ENCODE peak calls at places on chromosomes 5 and 9, in six cellular contexts. One of them, this sample, is unnamed.
A peak's percentile ranks its signal among the peaks of the same experiment; 100 is the strongest.

GRCh38 chr9:87663556-87663955 is 62.4 kb upstream of the CTSL start:
- DNase-seq in H9: peak; percentile 24
- DNase-seq in GM23338: no peak
- DNase-seq in H1: no peak
- DNase-seq in OCI-LY7: peak; percentile 62
- DNase-seq in hepatocyte: no peak
- DNase-seq in this sample: no peak

GRCh38 chr9:97501177-97501971 is at the start of gene TMOD1:
- DNase-seq in GM23338: peak; percentile 73
- DNase-seq in H1: peak; percentile 80
- DNase-seq in H9: peak; percentile 69
- DNase-seq in hepatocyte: peak; percentile 76
- DNase-seq in OCI-LY7: no peak
- DNase-seq in this sample: peak; percentile 6

GRCh38 chr9:114300153-114300845 is 22.6 kb upstream of the ORM1 start:
- DNase-seq in H1: peak; percentile 37
- DNase-seq in H9: no peak
- DNase-seq in OCI-LY7: no peak
- DNase-seq in GM23338: no peak
- DNase-seq in hepatocyte: no peak
- DNase-seq in this sample: no peak

GRCh38 chr9:114803459-114803858 is 2.4 kb downstream of the TNFSF15 start:
- DNase-seq in OCI-LY7: no peak
- DNase-seq in GM23338: peak; percentile 24
- DNase-seq in H1: no peak
- DNase-seq in H9: peak; percentile 31
- DNase-seq in hepatocyte: no peak
- DNase-seq in this sample: no peak

GRCh38 chr9:132192728-132193127 is 30.9 kb downstream of the NTNG2 start:
- DNase-seq in GM23338: no peak
- DNase-seq in H9: no peak
- DNase-seq in H1: no peak
- DNase-seq in hepatocyte: no peak
- DNase-seq in OCI-LY7: no peak
- DNase-seq in this sample: no peak

GRCh38 chr5:43635374-43635773 is 32.4 kb downstream of the NNT start:
- DNase-seq in hepatocyte: no peak
- DNase-seq in OCI-LY7: no peak
- DNase-seq in H9: no peak
- DNase-seq in GM23338: no peak
- DNase-seq in H1: no peak
- DNase-seq in this sample: peak; percentile 30

GRCh38 chr9:127537014-127537413 is 75.1 kb upstream of the STXBP1 start:
- DNase-seq in GM23338: peak; percentile 39
- DNase-seq in H1: no peak
- DNase-seq in H9: no peak
- DNase-seq in hepatocyte: no peak
- DNase-seq in OCI-LY7: no peak
- DNase-seq in this sample: no peak

GRCh38 chr9:123326030-123326586 is 29.9 kb upstream of the CRB2 start:
- DNase-seq in OCI-LY7: no peak
- DNase-seq in GM23338: no peak
- DNase-seq in H1: no peak
- DNase-seq in H9: no peak
- DNase-seq in hepatocyte: no peak
- DNase-seq in this sample: no peak

GRCh38 chr5:136134653-136135052 is 2.0 kb downstream of the SMAD5 start:
- DNase-seq in H9: no peak
- DNase-seq in GM23338: no peak
- DNase-seq in OCI-LY7: no peak
- DNase-seq in H1: no peak
- DNase-seq in hepatocyte: no peak
- DNase-seq in this sample: no peak

GRCh38 chr5:175717837-175718236 is 60.0 kb downstream of the HRH2 start:
- DNase-seq in H1: no peak
- DNase-seq in GM23338: no peak
- DNase-seq in OCI-LY7: no peak
- DNase-seq in hepatocyte: no peak
- DNase-seq in H9: no peak
- DNase-seq in this sample: no peak

GRCh38 chr5:181186022-181186421 is 19.0 kb downstream of the TRIM7 start:
- DNase-seq in H9: no peak
- DNase-seq in OCI-LY7: no peak
- DNase-seq in GM23338: no peak
- DNase-seq in H1: no peak
- DNase-seq in hepatocyte: no peak
- DNase-seq in this sample: no peak

GRCh38 chr5:181186902-181187499 is 18.0 kb downstream of the TRIM7 start:
- DNase-seq in OCI-LY7: peak; percentile 59
- DNase-seq in H9: no peak
- DNase-seq in hepatocyte: no peak
- DNase-seq in H1: no peak
- DNase-seq in GM23338: peak; percentile 37
- DNase-seq in this sample: no peak

GRCh38 chr5:181187500-181188213 is 17.3 kb downstream of the TRIM7 start:
- DNase-seq in hepatocyte: peak; percentile 89
- DNase-seq in OCI-LY7: peak; percentile 75
- DNase-seq in H1: peak; percentile 97
- DNase-seq in H9: peak; percentile 87
- DNase-seq in GM23338: peak; percentile 85
- DNase-seq in this sample: peak; percentile 76

GRCh38 chr5:181185560-181185959 is 19.4 kb downstream of the TRIM7 start:
- DNase-seq in hepatocyte: no peak
- DNase-seq in OCI-LY7: no peak
- DNase-seq in H9: no peak
- DNase-seq in H1: no peak
- DNase-seq in GM23338: no peak
- DNase-seq in this sample: no peak

GRCh38 chr5:181184845-181185216 is 20.2 kb downstream of the TRIM7 start:
- DNase-seq in hepatocyte: no peak
- DNase-seq in H1: no peak
- DNase-seq in GM23338: no peak
- DNase-seq in OCI-LY7: no peak
- DNase-seq in H9: no peak
- DNase-seq in this sample: no peak
- H2AFZ ChIP-seq in hepatocyte: peak overlapping the region; percentile 75
- H2AFZ ChIP-seq in H1: no peak overlapping the region
- H2AFZ ChIP-seq in GM23338: peak overlapping the region; percentile 70
- H2AFZ ChIP-seq in OCI-LY7: peak overlapping the region; percentile 76
- H2AFZ ChIP-seq in H9: no peak overlapping the region
- H2AFZ ChIP-seq in this sample: no peak overlapping the region

GRCh38 chr9:35948451-35948850 is 9.5 kb downstream of the OR2S2 start:
- DNase-seq in H9: no peak
- DNase-seq in H1: no peak
- DNase-seq in GM23338: no peak
- DNase-seq in hepatocyte: no peak
- DNase-seq in OCI-LY7: no peak
- DNase-seq in this sample: no peak
- H2AFZ ChIP-seq in H9: no peak overlapping the region
- H2AFZ ChIP-seq in H1: no peak overlapping the region
- H2AFZ ChIP-seq in GM23338: no peak overlapping the region
- H2AFZ ChIP-seq in hepatocyte: no peak overlapping the region
- H2AFZ ChIP-seq in OCI-LY7: no peak overlapping the region
- H2AFZ ChIP-seq in this sample: no peak overlapping the region

GRCh38 chr5:102678267-102679058 is 76.6 kb upstream of the PAM start:
- DNase-seq in H1: no peak
- DNase-seq in hepatocyte: no peak
- DNase-seq in H9: no peak
- DNase-seq in GM23338: no peak
- DNase-seq in OCI-LY7: no peak
- DNase-seq in this sample: peak; percentile 81
- H2AFZ ChIP-seq in H1: no peak overlapping the region
- H2AFZ ChIP-seq in hepatocyte: no peak overlapping the region
- H2AFZ ChIP-seq in H9: no peak overlapping the region
- H2AFZ ChIP-seq in GM23338: no peak overlapping the region
- H2AFZ ChIP-seq in OCI-LY7: no peak overlapping the region
- H2AFZ ChIP-seq in this sample: no peak overlapping the region

GRCh38 chr9:116002181-116002580 is 151.4 kb upstream of the PAPPA start:
- DNase-seq in H1: no peak
- DNase-seq in GM23338: no peak
- DNase-seq in H9: no peak
- DNase-seq in hepatocyte: no peak
- DNase-seq in OCI-LY7: no peak
- DNase-seq in this sample: peak; percentile 36
- H2AFZ ChIP-seq in H1: no peak overlapping the region
- H2AFZ ChIP-seq in GM23338: no peak overlapping the region
- H2AFZ ChIP-seq in H9: no peak overlapping the region
- H2AFZ ChIP-seq in hepatocyte: no peak overlapping the region
- H2AFZ ChIP-seq in OCI-LY7: no peak overlapping the region
- H2AFZ ChIP-seq in this sample: no peak overlapping the region

GRCh38 chr9:112487799-112488345 is 1.2 kb downstream of the KIAA1958 start:
- DNase-seq in hepatocyte: peak; percentile 13
- DNase-seq in OCI-LY7: peak; percentile 13
- DNase-seq in GM23338: no peak
- DNase-seq in H1: no peak
- DNase-seq in H9: no peak
- DNase-seq in this sample: peak; percentile 18

GRCh38 chr9:112487008-112487798 is 576 bp downstream of the KIAA1958 start:
- DNase-seq in H1: peak; percentile 71
- DNase-seq in GM23338: peak; percentile 71
- DNase-seq in OCI-LY7: peak; percentile 71
- DNase-seq in H9: peak; percentile 52
- DNase-seq in hepatocyte: peak; percentile 74
- DNase-seq in this sample: peak; percentile 42

GRCh38 chr9:112484607-112485006 is 2.0 kb upstream of the KIAA1958 start:
- DNase-seq in hepatocyte: no peak
- DNase-seq in GM23338: no peak
- DNase-seq in H1: no peak
- DNase-seq in H9: no peak
- DNase-seq in OCI-LY7: no peak
- DNase-seq in this sample: no peak

GRCh38 chr9:112485574-112485973 is 1.1 kb upstream of the KIAA1958 start:
- DNase-seq in GM23338: no peak
- DNase-seq in H9: no peak
- DNase-seq in H1: no peak
- DNase-seq in hepatocyte: no peak
- DNase-seq in OCI-LY7: no peak
- DNase-seq in this sample: no peak

DNA sequence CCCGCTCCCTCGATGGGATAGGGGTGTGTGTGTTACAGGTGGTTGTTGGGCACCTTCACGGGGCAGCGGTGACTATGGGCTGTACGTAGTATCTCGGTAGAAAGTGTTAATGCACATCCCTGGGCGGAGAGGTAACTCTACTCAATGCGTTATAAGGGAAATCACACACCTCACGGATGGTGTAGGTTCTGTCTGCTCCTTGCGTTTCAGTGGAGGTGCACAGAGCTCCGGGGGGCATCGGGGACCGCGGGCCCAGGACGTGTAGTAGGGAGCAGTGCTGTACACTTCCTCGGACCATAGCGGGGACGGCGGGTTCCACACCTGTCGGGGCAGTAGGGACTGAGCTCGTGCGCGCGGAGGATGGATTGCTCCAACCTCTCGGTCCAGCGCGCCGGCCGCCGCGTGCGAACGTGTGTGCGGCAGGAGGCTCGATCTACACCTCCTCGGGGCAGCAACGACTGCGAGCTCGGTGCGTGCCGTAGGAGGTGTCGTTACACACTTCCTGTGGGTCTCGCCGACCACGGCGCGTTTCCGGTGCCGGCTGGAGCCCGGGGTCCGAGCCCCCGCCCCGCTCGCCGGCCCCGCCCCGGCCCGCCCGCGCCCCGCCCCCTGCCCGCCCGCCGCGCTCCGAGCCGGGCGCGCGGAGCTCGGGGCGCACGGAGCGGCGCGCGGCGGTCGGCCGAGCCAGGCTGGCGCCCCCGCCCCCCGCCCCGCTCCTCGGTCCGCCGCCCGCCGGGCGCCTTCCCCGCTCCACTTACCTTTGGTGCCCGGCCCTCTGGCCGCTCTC is at the start of gene KIAA1958:
- DNase-seq in H1: peak; percentile 83
- DNase-seq in OCI-LY7: peak; percentile 93
- DNase-seq in GM23338: peak; percentile 92
- DNase-seq in H9: peak; percentile 92
- DNase-seq in hepatocyte: peak; percentile 92
- DNase-seq in this sample: peak; percentile 74
- H2AFZ ChIP-seq in H1: peak within 1 kb of the TSS; percentile 99
- H2AFZ ChIP-seq in OCI-LY7: peak within 1 kb of the TSS; percentile 85
- H2AFZ ChIP-seq in GM23338: peak within 1 kb of the TSS; percentile 98
- H2AFZ ChIP-seq in H9: no peak within 1 kb of the TSS
- H2AFZ ChIP-seq in hepatocyte: peak within 1 kb of the TSS; percentile 99
- H2AFZ ChIP-seq in this sample: peak within 1 kb of the TSS; percentile 98

This sample was measured in astrocyte.